ENCODE peak calls at places on chromosomes 13 and 19, in seven cellular contexts. One of them, this sample, is unnamed.

GRCh38 chr13:20997301-20998061 is 63.9 kb downstream of the LATS2 start:
- DNase-seq in sigmoid colon: no peak
- DNase-seq in CD8-positive, alpha-beta T cell: no peak
- DNase-seq in uterus: no peak
- DNase-seq in GM12878: no peak
- DNase-seq in thoracic aorta: no peak
- DNase-seq in fibroblast of lung: peak; percentile 92
- DNase-seq in this sample: no peak

GRCh38 chr13:20873348-20873747 is 29.2 kb downstream of the XPO4 start:
- DNase-seq in sigmoid colon: no peak
- DNase-seq in CD8-positive, alpha-beta T cell: no peak
- DNase-seq in uterus: no peak
- DNase-seq in GM12878: no peak
- DNase-seq in thoracic aorta: no peak
- DNase-seq in fibroblast of lung: peak; percentile 50
- DNase-seq in this sample: no peak

GRCh38 chr13:28313579-28313978 is 175.2 kb downstream of the PAN3 start:
- DNase-seq in sigmoid colon: no peak
- DNase-seq in CD8-positive, alpha-beta T cell: no peak
- DNase-seq in uterus: no peak
- DNase-seq in GM12878: no peak
- DNase-seq in thoracic aorta: no peak
- DNase-seq in fibroblast of lung: peak; percentile 55
- DNase-seq in this sample: no peak

GRCh38 chr19:29690842-29691241 is 24.2 kb downstream of the C19orf12 start:
- DNase-seq in sigmoid colon: no peak
- DNase-seq in CD8-positive, alpha-beta T cell: peak; percentile 77
- DNase-seq in uterus: no peak
- DNase-seq in GM12878: no peak
- DNase-seq in thoracic aorta: no peak
- DNase-seq in fibroblast of lung: peak; percentile 66
- DNase-seq in this sample: no peak

GRCh38 chr13:93903909-93904308 is 575.6 kb downstream of the DCT start:
- DNase-seq in sigmoid colon: peak; percentile 65
- DNase-seq in CD8-positive, alpha-beta T cell: no peak
- DNase-seq in uterus: no peak
- DNase-seq in GM12878: no peak
- DNase-seq in thoracic aorta: no peak
- DNase-seq in fibroblast of lung: peak; percentile 62
- DNase-seq in this sample: no peak

GRCh38 chr13:81760316-81760715 is 1419.4 kb upstream of the SPRY2 start:
- DNase-seq in sigmoid colon: no peak
- DNase-seq in CD8-positive, alpha-beta T cell: no peak
- DNase-seq in uterus: no peak
- DNase-seq in GM12878: no peak
- DNase-seq in thoracic aorta: no peak
- DNase-seq in fibroblast of lung: no peak
- DNase-seq in this sample: no peak

GRCh38 chr19:18489627-18490184 is 32.2 kb downstream of the ELL start:
- DNase-seq in sigmoid colon: no peak
- DNase-seq in CD8-positive, alpha-beta T cell: no peak
- DNase-seq in uterus: no peak
- DNase-seq in GM12878: no peak
- DNase-seq in thoracic aorta: no peak
- DNase-seq in fibroblast of lung: no peak
- DNase-seq in this sample: no peak

GRCh38 chr19:49546825-49547565 is 19.2 kb downstream of the RCN3 start:
- DNase-seq in sigmoid colon: peak; percentile 88
- DNase-seq in CD8-positive, alpha-beta T cell: peak; percentile 78
- DNase-seq in uterus: peak; percentile 88
- DNase-seq in GM12878: peak; percentile 42
- DNase-seq in thoracic aorta: peak; percentile 47
- DNase-seq in fibroblast of lung: peak; percentile 91
- DNase-seq in this sample: peak; percentile 76

GRCh38 chr19:28619842-28620429 is 593.0 kb downstream of the UQCRFS1 start:
- DNase-seq in sigmoid colon: no peak
- DNase-seq in CD8-positive, alpha-beta T cell: no peak
- DNase-seq in uterus: no peak
- DNase-seq in GM12878: no peak
- DNase-seq in thoracic aorta: no peak
- DNase-seq in fibroblast of lung: no peak
- DNase-seq in this sample: no peak

GRCh38 chr13:84574851-84575250 is 692.6 kb upstream of the SLITRK1 start:
- DNase-seq in sigmoid colon: no peak
- DNase-seq in CD8-positive, alpha-beta T cell: no peak
- DNase-seq in uterus: no peak
- DNase-seq in GM12878: no peak
- DNase-seq in thoracic aorta: no peak
- DNase-seq in fibroblast of lung: peak; percentile 24
- DNase-seq in this sample: no peak

GRCh38 chr13:33624740-33625139 is 193.2 kb upstream of the RFC3 start:
- DNase-seq in sigmoid colon: no peak
- DNase-seq in CD8-positive, alpha-beta T cell: no peak
- DNase-seq in uterus: no peak
- DNase-seq in GM12878: no peak
- DNase-seq in thoracic aorta: no peak
- DNase-seq in fibroblast of lung: no peak
- DNase-seq in this sample: no peak

GRCh38 chr19:46783670-46784069 is 4.7 kb downstream of the SLC1A5 start:
- DNase-seq in sigmoid colon: no peak
- DNase-seq in CD8-positive, alpha-beta T cell: no peak
- DNase-seq in uterus: no peak
- DNase-seq in GM12878: no peak
- DNase-seq in thoracic aorta: no peak
- DNase-seq in fibroblast of lung: no peak
- DNase-seq in this sample: no peak

GRCh38 chr13:50484472-50485113 is 358.9 kb downstream of the DLEU7 start:
- DNase-seq in sigmoid colon: no peak
- DNase-seq in CD8-positive, alpha-beta T cell: no peak
- DNase-seq in uterus: no peak
- DNase-seq in GM12878: no peak
- DNase-seq in thoracic aorta: no peak
- DNase-seq in fibroblast of lung: no peak
- DNase-seq in this sample: no peak

GRCh38 chr19:42188665-42189064 is 28.8 kb downstream of the DEDD2 start:
- DNase-seq in sigmoid colon: no peak
- DNase-seq in CD8-positive, alpha-beta T cell: no peak
- DNase-seq in uterus: no peak
- DNase-seq in GM12878: no peak
- DNase-seq in thoracic aorta: no peak
- DNase-seq in fibroblast of lung: no peak
- DNase-seq in this sample: no peak

GRCh38 chr19:35759697-35760096 is 1.7 kb downstream of the PROSER3 start:
- DNase-seq in sigmoid colon: no peak
- DNase-seq in CD8-positive, alpha-beta T cell: no peak
- DNase-seq in uterus: no peak
- DNase-seq in GM12878: no peak
- DNase-seq in thoracic aorta: no peak
- DNase-seq in fibroblast of lung: no peak
- DNase-seq in this sample: no peak

GRCh38 chr19:13954185-13954584 is 1.9 kb downstream of the DCAF15 start:
- DNase-seq in sigmoid colon: peak; percentile 63
- DNase-seq in CD8-positive, alpha-beta T cell: no peak
- DNase-seq in uterus: no peak
- DNase-seq in GM12878: no peak
- DNase-seq in thoracic aorta: no peak
- DNase-seq in fibroblast of lung: no peak
- DNase-seq in this sample: no peak

GRCh38 chr13:62356977-62357376 is 941.3 kb upstream of the PCDH20 start:
- DNase-seq in sigmoid colon: no peak
- DNase-seq in CD8-positive, alpha-beta T cell: no peak
- DNase-seq in uterus: no peak
- DNase-seq in GM12878: no peak
- DNase-seq in thoracic aorta: no peak
- DNase-seq in fibroblast of lung: no peak
- DNase-seq in this sample: no peak

GRCh38 chr19:2064395-2064787 is 13.3 kb upstream of the MKNK2 start:
- DNase-seq in sigmoid colon: no peak
- DNase-seq in CD8-positive, alpha-beta T cell: no peak
- DNase-seq in uterus: no peak
- DNase-seq in GM12878: no peak
- DNase-seq in thoracic aorta: no peak
- DNase-seq in fibroblast of lung: no peak
- DNase-seq in this sample: no peak

GRCh38 chr19:7450243-7451223 is 38.3 kb downstream of the PEX11G start:
- DNase-seq in sigmoid colon: no peak
- DNase-seq in CD8-positive, alpha-beta T cell: no peak
- DNase-seq in uterus: no peak
- DNase-seq in GM12878: peak; percentile 49
- DNase-seq in thoracic aorta: no peak
- DNase-seq in fibroblast of lung: peak; percentile 46
- DNase-seq in this sample: no peak

GRCh38 chr13:43786766-43787517 is at the start of gene ENOX1:
- DNase-seq in sigmoid colon: peak; percentile 90
- DNase-seq in CD8-positive, alpha-beta T cell: no peak
- DNase-seq in uterus: peak; percentile 60
- DNase-seq in GM12878: no peak
- DNase-seq in thoracic aorta: no peak
- DNase-seq in fibroblast of lung: peak; percentile 84
- DNase-seq in this sample: peak; percentile 29
- TF ChIP-seq CTCF in sigmoid colon: no peak
- TF ChIP-seq CTCF in CD8-positive, alpha-beta T cell: no peak
- TF ChIP-seq CTCF in uterus: peak; percentile 27
- TF ChIP-seq CTCF in GM12878: no peak
- TF ChIP-seq CTCF in thoracic aorta: no peak
- TF ChIP-seq CTCF in fibroblast of lung: no peak
- TF ChIP-seq CTCF in this sample: no peak

DNA sequence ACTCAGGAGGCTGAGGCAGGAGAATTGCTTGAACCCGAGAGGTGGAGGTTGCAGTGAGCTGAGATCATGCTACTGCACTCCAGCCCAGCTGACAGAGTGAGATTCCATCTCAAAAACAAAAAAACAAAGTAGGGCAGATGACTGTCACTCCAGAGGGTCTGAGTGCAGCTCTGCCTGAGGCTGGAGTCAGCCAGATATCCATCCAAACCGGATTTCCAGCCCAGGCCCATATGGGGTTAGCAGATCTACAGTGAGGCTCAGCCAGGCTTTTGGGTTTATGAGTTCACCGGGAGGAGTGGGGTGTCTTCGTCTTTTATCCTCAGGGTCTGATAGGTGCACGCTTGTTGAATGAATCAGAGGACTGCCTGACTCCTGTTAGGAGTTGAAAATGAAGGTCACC is 19.0 kb downstream of the LAMP1 start:
- DNase-seq in sigmoid colon: no peak
- DNase-seq in CD8-positive, alpha-beta T cell: no peak
- DNase-seq in uterus: no peak
- DNase-seq in GM12878: no peak
- DNase-seq in thoracic aorta: no peak
- DNase-seq in fibroblast of lung: no peak
- DNase-seq in this sample: no peak
- H3K36me3 ChIP-seq in sigmoid colon: peaks cover 70% of the 10 kb centered on the region
- H3K36me3 ChIP-seq in CD8-positive, alpha-beta T cell: peaks cover 35% of the 10 kb centered on the region
- H3K36me3 ChIP-seq in uterus: no peaks in the 10 kb centered on the region
- H3K36me3 ChIP-seq in GM12878: peaks cover 26% of the 10 kb centered on the region
- H3K36me3 ChIP-seq in thoracic aorta: peaks cover 46% of the 10 kb centered on the region
- H3K36me3 ChIP-seq in fibroblast of lung: peaks cover 11% of the 10 kb centered on the region
- H3K36me3 ChIP-seq in this sample: peaks cover 64% of the 10 kb centered on the region

GRCh38 chr13:75738841-75739240 is 102.7 kb downstream of the LMO7 start:
- DNase-seq in sigmoid colon: no peak
- DNase-seq in CD8-positive, alpha-beta T cell: no peak
- DNase-seq in uterus: no peak
- DNase-seq in GM12878: no peak
- DNase-seq in thoracic aorta: no peak
- DNase-seq in fibroblast of lung: no peak
- DNase-seq in this sample: no peak

GRCh38 chr13:75744127-75744526 is 108.0 kb downstream of the LMO7 start:
- DNase-seq in sigmoid colon: no peak
- DNase-seq in CD8-positive, alpha-beta T cell: no peak
- DNase-seq in uterus: no peak
- DNase-seq in GM12878: no peak
- DNase-seq in thoracic aorta: no peak
- DNase-seq in fibroblast of lung: no peak
- DNase-seq in this sample: no peak

GRCh38 chr13:75740008-75740407 is 103.9 kb downstream of the LMO7 start:
- DNase-seq in sigmoid colon: no peak
- DNase-seq in CD8-positive, alpha-beta T cell: no peak
- DNase-seq in uterus: no peak
- DNase-seq in GM12878: no peak
- DNase-seq in thoracic aorta: no peak
- DNase-seq in fibroblast of lung: no peak
- DNase-seq in this sample: no peak

GRCh38 chr13:75736132-75736531 is 100.0 kb downstream of the LMO7 start:
- DNase-seq in sigmoid colon: no peak
- DNase-seq in CD8-positive, alpha-beta T cell: no peak
- DNase-seq in uterus: no peak
- DNase-seq in GM12878: no peak
- DNase-seq in thoracic aorta: no peak
- DNase-seq in fibroblast of lung: no peak
- DNase-seq in this sample: no peak

DNA sequence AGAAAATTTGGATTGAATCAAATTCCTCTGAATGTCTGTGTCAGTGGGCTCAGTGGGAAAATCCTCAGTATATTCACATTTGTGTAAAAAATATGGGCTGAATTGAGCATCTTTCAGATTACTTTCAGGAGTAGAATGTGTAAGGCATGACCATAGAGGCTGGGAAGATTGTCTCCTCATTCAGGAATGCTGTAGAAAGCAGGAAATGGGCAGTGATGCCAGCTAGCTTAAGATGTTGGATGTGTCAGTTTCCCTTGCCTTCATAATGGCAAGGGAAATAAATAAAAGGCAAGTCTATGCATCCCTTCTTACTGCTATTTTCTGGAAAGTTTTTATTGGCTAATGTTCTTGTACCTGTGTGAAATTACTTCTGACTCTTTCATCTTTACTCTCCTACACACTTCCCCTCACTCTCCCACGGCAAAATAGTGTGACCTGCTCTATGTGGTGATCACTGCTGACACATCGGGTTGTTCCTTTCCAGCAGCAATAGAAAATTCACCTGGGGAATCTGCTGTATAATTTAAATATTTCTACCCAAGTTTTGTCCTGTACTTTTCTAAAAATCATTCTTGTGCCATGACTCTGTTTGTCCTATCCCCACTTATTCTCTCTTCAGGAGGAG is 103.2 kb downstream of the LMO7 start:
- DNase-seq in sigmoid colon: no peak
- DNase-seq in CD8-positive, alpha-beta T cell: no peak
- DNase-seq in uterus: no peak
- DNase-seq in GM12878: peak; percentile 24
- DNase-seq in thoracic aorta: no peak
- DNase-seq in fibroblast of lung: no peak
- DNase-seq in this sample: no peak
- H3K27ac ChIP-seq in sigmoid colon: no peak overlapping the region
- H3K27ac ChIP-seq in CD8-positive, alpha-beta T cell: no peak overlapping the region
- H3K27ac ChIP-seq in uterus: no peak overlapping the region
- H3K27ac ChIP-seq in GM12878: peak overlapping the region; percentile 80
- H3K27ac ChIP-seq in thoracic aorta: no peak overlapping the region
- H3K27ac ChIP-seq in fibroblast of lung: no peak overlapping the region
- H3K27ac ChIP-seq in this sample: peak overlapping the region; percentile 23

GRCh38 chr19:38336638-38337359 is 1.2 kb downstream of the CATSPERG start:
- DNase-seq in sigmoid colon: peak; percentile 98
- DNase-seq in CD8-positive, alpha-beta T cell: peak; percentile 94
- DNase-seq in uterus: peak; percentile 96
- DNase-seq in GM12878: peak; percentile 88
- DNase-seq in thoracic aorta: peak; percentile 90
- DNase-seq in fibroblast of lung: peak; percentile 86
- DNase-seq in this sample: peak; percentile 93
- TF ChIP-seq CTCF in sigmoid colon: no peak
- TF ChIP-seq CTCF in CD8-positive, alpha-beta T cell: no peak
- TF ChIP-seq CTCF in uterus: no peak
- TF ChIP-seq CTCF in GM12878: no peak
- TF ChIP-seq CTCF in thoracic aorta: no peak
- TF ChIP-seq CTCF in fibroblast of lung: no peak
- TF ChIP-seq CTCF in this sample: no peak